ENCODE peak calls at places on chromosomes 3 and 15, in nine cellular contexts. A is breast epithelium, C is tibial nerve, P is A549, L is ovary, E is IMR-90, Q is heart left ventricle, T is GM12878, V is transverse colon. K is an unnamed sample. For H3K4me1, the result is how much of the 10 kb centered on the place peaks cover.

GRCh38 chr15:67409175-67409574 is 111.8 kb upstream of the C15orf61 start:
- DNase-seq in A (no peak), C (no peak), P (no peak), L (no peak), E (no peak), Q (no peak), T (no peak), V (no peak), K (no peak)

GRCh38 chr3:56086355-56086754 is 381.9 kb downstream of the ERC2 start:
- DNase-seq in A (no peak), C (no peak), P (no peak), L (no peak), E (no peak), Q (no peak), T (no peak), V (no peak), K (no peak)

GRCh38 chr3:25047058-25047457 is 381.0 kb upstream of the RARB start:
- DNase-seq in A (no peak), C (peak), P (no peak), L (no peak), E (no peak), Q (no peak), T (no peak), V (no peak), K (no peak)

GRCh38 chr3:15384510-15385237 is 42.7 kb downstream of the METTL6 start:
- DNase-seq in A (no peak), C (no peak), P (no peak), L (no peak), E (no peak), Q (no peak), T (peak), V (no peak), K (no peak)

GRCh38 chr3:183287301-183287971 is 34.4 kb downstream of the B3GNT5 start:
- DNase-seq in A (no peak), C (no peak), P (no peak), L (peak), E (peak), Q (no peak), T (no peak), V (no peak), K (peak)

GRCh38 chr3:170869645-170870593 is at the start of gene RPL22L1:
- DNase-seq in A (peak), C (peak), P (peak), L (peak), E (peak), Q (peak), T (peak), V (peak), K (peak)

GRCh38 chr3:112770026-112770626 is 76.5 kb downstream of the CD200R1L start:
- DNase-seq in A (no peak), C (no peak), P (no peak), L (no peak), E (peak), Q (no peak), T (no peak), V (no peak), K (no peak)

GRCh38 chr3:23484386-23484785 is 281.3 kb downstream of the UBE2E2 start:
- DNase-seq in A (no peak), C (no peak), P (no peak), L (no peak), E (no peak), Q (no peak), T (no peak), V (no peak), K (no peak)

GRCh38 chr3:66021731-66022131 is 17.0 kb downstream of the MAGI1 start:
- DNase-seq in A (no peak), C (no peak), P (peak), L (no peak), E (no peak), Q (no peak), T (no peak), V (no peak), K (no peak)

GRCh38 chr15:60745469-60745971 is 266.6 kb upstream of the ICE2 start:
- DNase-seq in A (no peak), C (peak), P (no peak), L (peak), E (peak), Q (peak), T (no peak), V (peak), K (no peak)

GRCh38 chr3:127589600-127590281 is 792 bp downstream of the TPRA1 start:
- DNase-seq in A (no peak), C (no peak), P (no peak), L (peak), E (no peak), Q (no peak), T (no peak), V (peak), K (peak)

GRCh38 chr3:186425788-186426730 is 64.0 kb upstream of the DGKG start:
- DNase-seq in A (peak), C (peak), P (peak), L (no peak), E (peak), Q (no peak), T (no peak), V (no peak), K (no peak)

GRCh38 chr3:123656691-123657090 is 71.8 kb upstream of the HACD2 start:
- DNase-seq in A (no peak), C (no peak), P (no peak), L (no peak), E (no peak), Q (no peak), T (no peak), V (no peak), K (no peak)

GRCh38 chr3:78690806-78691205 is 1077.0 kb downstream of the ROBO1 start:
- DNase-seq in A (no peak), C (no peak), P (no peak), L (no peak), E (peak), Q (no peak), T (no peak), V (no peak), K (no peak)

GRCh38 chr15:48096813-48097212 is 24.0 kb upstream of the SLC24A5 start:
- DNase-seq in A (no peak), C (no peak), P (no peak), L (no peak), E (peak), Q (no peak), T (no peak), V (no peak), K (no peak)

GRCh38 chr3:195159117-195159818 is 111.7 kb downstream of the XXYLT1 start:
- DNase-seq in A (no peak), C (no peak), P (no peak), L (no peak), E (no peak), Q (peak), T (no peak), V (no peak), K (no peak)

GRCh38 chr3:52215351-52215750 is 10.1 kb downstream of the TLR9 start:
- DNase-seq in A (no peak), C (no peak), P (no peak), L (no peak), E (no peak), Q (no peak), T (no peak), V (no peak), K (no peak)

GRCh38 chr3:52218026-52218425 is 7.4 kb downstream of the TLR9 start:
- DNase-seq in A (no peak), C (no peak), P (no peak), L (no peak), E (no peak), Q (no peak), T (no peak), V (no peak), K (no peak)

GRCh38 chr3:52218454-52218853 is 7.0 kb downstream of the TLR9 start:
- DNase-seq in A (no peak), C (no peak), P (no peak), L (peak), E (no peak), Q (no peak), T (no peak), V (peak), K (peak)

GRCh38 chr3:52217409-52217805 is 8.0 kb downstream of the TLR9 start:
- DNase-seq in A (no peak), C (no peak), P (no peak), L (no peak), E (no peak), Q (no peak), T (no peak), V (no peak), K (no peak)

GRCh38 chr3:52216585-52217408 is 8.6 kb downstream of the TLR9 start:
- DNase-seq in A (peak), C (peak), P (peak), L (peak), E (peak), Q (peak), T (no peak), V (peak), K (no peak)
- TF ChIP-seq POLR2A in A (no peak), C (no peak), P (no peak), L (no peak), E (no peak), Q (no peak), T (no peak), V (peak), K (no peak)

GRCh38 chr3:134362670-134363380 is 11.4 kb downstream of the AMOTL2 start:
- DNase-seq in A (no peak), C (no peak), P (no peak), L (no peak), E (no peak), Q (peak), T (no peak), V (no peak), K (peak)
- H3K4me1 ChIP-seq in A (half or more), C (half or more), P (half or more), L (under half), E (half or more), Q (half or more), T (under half), V (under half), K (under half)

GRCh38 chr3:64152676-64153466 is 72.4 kb downstream of the PRICKLE2 start:
- DNase-seq in A (no peak), C (no peak), P (no peak), L (no peak), E (no peak), Q (no peak), T (no peak), V (no peak), K (no peak)
- H3K27ac ChIP-seq in A (no peak), C (no peak), P (peak), L (no peak), E (no peak), Q (no peak), T (no peak), V (peak), K (no peak)

GRCh38 chr3:129199366-129199765 is 15.7 kb upstream of the CNBP start:
- DNase-seq in A (no peak), C (no peak), P (no peak), L (no peak), E (no peak), Q (no peak), T (no peak), V (no peak), K (no peak)
- TF ChIP-seq POLR2A in A (no peak), C (no peak), P (no peak), L (no peak), E (no peak), Q (no peak), T (no peak), V (no peak), K (no peak)

DNA sequence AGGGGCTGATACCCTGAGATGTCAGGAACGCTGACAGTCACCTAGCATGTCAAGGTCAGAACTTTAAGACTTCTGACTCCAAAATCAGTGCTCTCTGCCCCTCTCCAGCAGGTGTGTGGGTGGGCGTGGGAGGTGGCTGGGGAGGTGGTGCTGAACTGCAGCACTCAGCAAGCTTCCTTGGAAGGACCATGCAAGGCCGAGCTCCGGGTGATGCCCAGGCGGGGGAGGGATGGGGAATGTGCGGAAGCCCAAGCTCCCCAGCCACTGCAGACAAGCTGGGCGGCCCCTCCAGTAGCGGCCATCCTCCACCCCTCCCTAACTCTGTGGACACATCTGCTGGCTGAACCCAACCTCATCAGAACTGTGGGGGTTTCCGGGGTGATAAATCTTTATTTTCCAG is 296.6 kb downstream of the TLE3 start:
- DNase-seq in A (no peak), C (no peak), P (no peak), L (no peak), E (no peak), Q (no peak), T (no peak), V (no peak), K (peak)
- H3K4me1 ChIP-seq in A (under half), C (under half), P (under half), L (under half), E (under half), Q (under half), T (under half), V (under half), K (under half)

GRCh38 chr15:98035577-98036010 is 75.1 kb downstream of the ARRDC4 start:
- DNase-seq in A (no peak), C (no peak), P (no peak), L (no peak), E (no peak), Q (no peak), T (no peak), V (no peak), K (no peak)

GRCh38 chr15:98035134-98035533 is 74.6 kb downstream of the ARRDC4 start:
- DNase-seq in A (no peak), C (no peak), P (no peak), L (no peak), E (no peak), Q (no peak), T (no peak), V (no peak), K (no peak)

GRCh38 chr15:98039596-98039995 is 79.1 kb downstream of the ARRDC4 start:
- DNase-seq in A (no peak), C (no peak), P (no peak), L (no peak), E (no peak), Q (no peak), T (no peak), V (no peak), K (no peak)

DNA sequence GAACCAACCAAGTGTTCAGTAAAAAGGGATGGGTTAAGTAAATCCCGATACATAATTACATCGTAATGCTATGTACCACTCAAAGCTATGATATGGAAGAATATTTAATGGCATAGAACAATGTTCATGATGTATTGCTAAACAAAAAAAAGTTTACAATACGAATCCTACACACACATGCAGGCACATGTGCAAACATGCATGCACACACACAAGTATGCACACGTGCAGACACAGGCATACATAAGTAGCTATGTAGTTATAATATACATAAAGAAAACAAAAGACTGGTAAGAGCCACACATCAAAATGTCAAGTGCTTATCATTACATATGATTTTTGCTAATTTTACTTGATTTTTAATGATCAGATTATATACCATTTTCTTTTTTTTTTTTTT is 74.2 kb downstream of the ARRDC4 start:
- DNase-seq in A (no peak), C (no peak), P (no peak), L (no peak), E (no peak), Q (no peak), T (no peak), V (no peak), K (no peak)
- H3K27ac ChIP-seq in A (no peak), C (no peak), P (no peak), L (no peak), E (no peak), Q (no peak), T (no peak), V (no peak), K (no peak)

DNA sequence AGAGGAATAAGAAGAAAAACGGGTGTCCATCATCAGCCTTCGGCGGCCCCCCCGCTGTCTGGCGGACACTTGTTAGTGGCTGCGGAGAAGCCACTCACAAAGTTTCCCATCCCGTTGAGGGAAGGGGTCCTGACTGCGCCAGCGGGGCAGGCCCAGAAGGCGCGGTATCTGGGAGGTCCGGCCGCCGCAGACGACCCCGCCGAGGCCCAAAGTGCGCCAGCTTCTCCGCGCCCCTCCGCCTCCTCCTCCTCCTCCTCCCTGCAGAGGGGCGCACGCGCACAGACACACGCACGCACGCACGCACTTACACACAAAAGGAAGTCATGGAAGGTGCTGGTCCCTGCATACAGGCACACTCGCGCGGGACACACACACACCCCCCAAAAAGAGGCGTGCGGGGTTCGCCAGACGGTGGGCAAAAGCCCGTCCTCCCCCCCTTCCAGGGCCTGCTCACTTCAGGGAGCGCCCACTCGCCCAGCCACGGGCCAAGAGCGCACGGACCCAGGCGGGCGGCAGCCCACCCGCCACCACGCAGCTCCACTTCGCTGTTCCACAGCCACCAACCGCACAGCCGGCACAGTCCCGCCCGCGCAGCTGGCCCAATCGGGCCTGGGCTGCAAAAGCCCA is 18.0 kb downstream of the ZNF148 start:
- DNase-seq in A (no peak), C (peak), P (peak), L (peak), E (peak), Q (peak), T (no peak), V (peak), K (peak)
- TF ChIP-seq POLR2A in A (no peak), C (no peak), P (peak), L (no peak), E (no peak), Q (peak), T (peak), V (no peak), K (no peak)

GRCh38 chr3:172224560-172225214 is 185.3 kb downstream of the FNDC3B start:
- DNase-seq in A (no peak), C (no peak), P (no peak), L (no peak), E (no peak), Q (no peak), T (no peak), V (no peak), K (no peak)

GRCh38 chr3:172225215-172225707 is 185.9 kb downstream of the FNDC3B start:
- DNase-seq in A (no peak), C (no peak), P (no peak), L (no peak), E (no peak), Q (no peak), T (no peak), V (no peak), K (no peak)

GRCh38 chr3:172221550-172221949 is 182.2 kb downstream of the FNDC3B start:
- DNase-seq in A (no peak), C (no peak), P (no peak), L (no peak), E (peak), Q (no peak), T (no peak), V (no peak), K (no peak)

GRCh38 chr3:172222474-172223071 is 183.2 kb downstream of the FNDC3B start:
- DNase-seq in A (no peak), C (no peak), P (no peak), L (no peak), E (no peak), Q (no peak), T (no peak), V (no peak), K (no peak)

DNA sequence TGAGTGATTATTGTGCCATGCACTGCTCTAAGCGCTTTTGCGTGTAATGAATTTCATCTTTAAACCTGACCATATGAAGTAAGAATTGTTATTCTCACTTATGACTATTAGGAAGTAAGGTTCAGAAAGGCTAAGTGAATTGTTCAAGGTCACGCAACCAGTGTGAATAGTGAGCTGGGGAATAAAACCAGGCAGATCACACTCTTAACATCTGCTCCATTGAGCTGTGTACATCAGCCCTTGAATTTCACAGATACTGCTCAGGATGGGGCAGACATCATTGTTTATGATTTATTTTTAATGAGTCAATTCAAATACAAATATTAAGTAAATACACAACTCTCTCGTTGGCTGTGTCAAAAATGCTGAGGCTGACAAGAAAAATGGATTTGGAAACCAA is 184.5 kb downstream of the FNDC3B start:
- DNase-seq in A (no peak), C (no peak), P (no peak), L (no peak), E (peak), Q (no peak), T (no peak), V (no peak), K (no peak)
- H3K4me1 ChIP-seq in A (under half), C (under half), P (half or more), L (under half), E (under half), Q (under half), T (under half), V (under half), K (under half)

GRCh38 chr15:85771781-85772445 is 22.8 kb downstream of the KLHL25 start:
- DNase-seq in A (peak), C (peak), P (no peak), L (peak), E (peak), Q (no peak), T (no peak), V (peak), K (no peak)
- H3K27ac ChIP-seq in A (peak), C (peak), P (peak), L (no peak), E (no peak), Q (peak), T (no peak), V (peak), K (peak)

K was measured in Peyer's patch.